ENCODE peak calls at places on chromosomes 13 and 19, in four cellular contexts. J is K562, R is A549, W is HepG2. I is an unnamed sample.

GRCh38 chr13:83274679-83275078 is 607.6 kb downstream of the SLITRK1 start:
- DNase-seq in J (no peak), R (no peak), W (no peak), I (no peak)

GRCh38 chr19:30543243-30543945 is 171.2 kb downstream of the ZNF536 start:
- DNase-seq in J (no peak), R (no peak), W (no peak), I (no peak)

GRCh38 chr19:21358768-21359451 is at the start of gene ZNF738:
- DNase-seq in J (peak), R (peak), W (peak), I (peak)

GRCh38 chr19:19170053-19170945 is at the start of gene MEF2B:
- DNase-seq in J (peak), R (no peak), W (peak), I (peak)

GRCh38 chr13:32426981-32427851 is 714 bp downstream of the N4BP2L1 start:
- DNase-seq in J (no peak), R (peak), W (no peak), I (peak)

GRCh38 chr13:112952759-112953541 is 16.1 kb upstream of the MCF2L start:
- DNase-seq in J (no peak), R (no peak), W (peak), I (no peak)

GRCh38 chr19:48501961-48502719 is 9.5 kb downstream of the LMTK3 start:
- DNase-seq in J (peak), R (peak), W (peak), I (peak)

GRCh38 chr13:99395436-99395835 is 88.2 kb upstream of the GPR183 start:
- DNase-seq in J (no peak), R (no peak), W (no peak), I (no peak)

GRCh38 chr13:111594606-111595005 is 274.2 kb downstream of the TEX29 start:
- DNase-seq in J (no peak), R (no peak), W (no peak), I (no peak)

GRCh38 chr19:41341669-41342490 is 11.8 kb downstream of the TGFB1 start:
- DNase-seq in J (peak), R (no peak), W (no peak), I (peak)

GRCh38 chr13:23433171-23434153 is at the start of gene SACS:
- DNase-seq in J (no peak), R (peak), W (no peak), I (peak)

GRCh38 chr13:49927755-49928154 is 8.4 kb downstream of the SPRYD7 start:
- DNase-seq in J (no peak), R (no peak), W (no peak), I (no peak)

GRCh38 chr19:29385191-29385795 is 140.5 kb upstream of the VSTM2B start:
- DNase-seq in J (no peak), R (no peak), W (no peak), I (no peak)

GRCh38 chr19:56341948-56342347 is 27.3 kb upstream of the ZSCAN5A start:
- DNase-seq in J (no peak), R (no peak), W (no peak), I (no peak)

GRCh38 chr19:18846862-18847515 is 15.2 kb downstream of the UPF1 start:
- DNase-seq in J (no peak), R (peak), W (peak), I (peak)

GRCh38 chr19:8334458-8335342 is 8.4 kb downstream of the KANK3 start:
- DNase-seq in J (peak), R (peak), W (peak), I (peak)

GRCh38 chr13:99046851-99047250 is 69.0 kb upstream of the DOCK9 start:
- DNase-seq in J (no peak), R (no peak), W (no peak), I (no peak)

GRCh38 chr19:35099897-35100275 is 15.7 kb upstream of the FXYD3 start:
- DNase-seq in J (no peak), R (no peak), W (no peak), I (no peak)

GRCh38 chr19:45469835-45470146 is 2.0 kb downstream of the FOSB start:
- DNase-seq in J (peak), R (no peak), W (peak), I (peak)

GRCh38 chr13:43792456-43792855 is 5.7 kb upstream of the ENOX1 start:
- DNase-seq in J (no peak), R (no peak), W (no peak), I (no peak)

GRCh38 chr13:23463631-23464030 is 30.1 kb upstream of the SACS start:
- DNase-seq in J (no peak), R (no peak), W (no peak), I (no peak)

GRCh38 chr19:50567052-50567841 is 988 bp downstream of the LRRC4B start:
- DNase-seq in J (peak), R (no peak), W (no peak), I (no peak)

GRCh38 chr19:50564229-50565105 is 3.8 kb downstream of the LRRC4B start:
- DNase-seq in J (no peak), R (no peak), W (no peak), I (no peak)

GRCh38 chr19:50567882-50568281 is 353 bp downstream of the LRRC4B start:
- DNase-seq in J (peak), R (no peak), W (no peak), I (no peak)

GRCh38 chr19:50568321-50569022 is at the start of gene LRRC4B:
- DNase-seq in J (peak), R (no peak), W (no peak), I (peak)

DNA sequence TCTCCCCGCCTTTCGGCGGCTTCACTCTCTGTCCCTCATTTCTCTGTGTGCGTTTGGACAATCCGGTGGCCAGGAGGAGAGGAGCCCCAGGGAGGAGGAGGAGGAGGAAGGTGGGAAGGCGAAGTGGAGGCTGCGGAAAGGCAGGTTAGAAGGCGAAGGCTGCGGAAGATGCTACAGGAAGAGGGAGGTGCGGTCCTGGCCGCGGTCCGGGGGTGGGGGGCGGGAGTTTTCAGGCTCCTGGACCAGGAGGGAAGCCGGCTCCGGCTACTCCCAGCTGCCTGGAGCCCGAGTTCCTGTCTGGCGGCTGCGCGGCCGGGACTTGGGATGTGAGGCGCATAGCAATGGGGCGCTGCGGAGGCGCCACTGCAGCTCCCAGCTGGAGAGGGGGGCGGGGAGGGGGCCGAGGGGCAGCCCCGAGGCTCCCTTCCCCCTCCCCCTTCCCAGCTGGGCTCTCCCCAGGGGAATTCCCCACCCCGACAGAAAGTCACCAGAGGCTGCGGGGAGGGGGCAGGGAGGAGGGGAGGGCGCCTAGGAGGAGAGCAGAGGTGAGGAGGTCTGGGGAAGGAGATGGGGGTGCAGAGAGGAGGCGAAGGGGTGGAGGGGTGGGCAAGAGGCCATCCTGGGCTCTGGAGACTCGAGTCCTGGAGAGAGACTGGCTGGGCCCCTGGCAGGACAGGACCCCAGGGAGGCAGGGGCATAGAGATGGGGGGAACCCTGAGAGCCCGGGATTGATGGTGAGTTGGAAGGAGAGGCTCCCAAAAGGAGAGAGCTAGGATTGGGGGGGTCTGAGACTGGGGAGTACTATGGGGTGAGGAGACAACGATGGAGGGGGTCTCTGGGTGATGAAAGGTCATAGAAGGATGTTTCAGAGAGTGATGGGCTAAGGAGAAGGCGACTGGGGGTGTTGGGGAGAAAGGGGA is 2.0 kb downstream of the LRRC4B start:
- DNase-seq in J (no peak), R (no peak), W (no peak), I (peak)
- TF ChIP-seq HMGXB4 in J (no peak), R (no peak), W (no peak), I (no peak)

GRCh38 chr13:52806029-52806428 is 42.4 kb downstream of the PCDH8 start:
- DNase-seq in J (no peak), R (no peak), W (no peak), I (no peak)

GRCh38 chr13:52804202-52804641 is 44.2 kb downstream of the PCDH8 start:
- DNase-seq in J (no peak), R (no peak), W (no peak), I (no peak)

GRCh38 chr13:52808842-52809219 is 39.6 kb downstream of the PCDH8 start:
- DNase-seq in J (no peak), R (no peak), W (no peak), I (no peak)

GRCh38 chr13:52812941-52813340 is 35.5 kb downstream of the PCDH8 start:
- DNase-seq in J (no peak), R (no peak), W (no peak), I (no peak)

GRCh38 chr13:52809310-52809769 is 39.1 kb downstream of the PCDH8 start:
- DNase-seq in J (peak), R (peak), W (peak), I (peak)
- TF ChIP-seq HMGXB4 in J (no peak), R (no peak), W (no peak), I (no peak)

GRCh38 chr13:19239114-19239860 is 57.7 kb upstream of the TUBA3C start:
- DNase-seq in J (no peak), R (no peak), W (no peak), I (no peak)
- TF ChIP-seq HMGXB4 in J (no peak), R (no peak), W (no peak), I (no peak)

GRCh38 chr19:42568006-42568405 is 26.7 kb downstream of the CEACAM8 start:
- DNase-seq in J (no peak), R (no peak), W (no peak), I (no peak)

GRCh38 chr19:42561512-42561911 is 33.2 kb downstream of the CEACAM8 start:
- DNase-seq in J (no peak), R (no peak), W (no peak), I (no peak)

GRCh38 chr19:42567567-42567966 is 27.2 kb downstream of the CEACAM8 start:
- DNase-seq in J (no peak), R (no peak), W (no peak), I (no peak)

GRCh38 chr19:42560731-42561130 is 32.5 kb upstream of the CEACAM1 start:
- DNase-seq in J (no peak), R (no peak), W (no peak), I (no peak)

GRCh38 chr19:42563352-42564210 is 31.1 kb downstream of the CEACAM8 start:
- DNase-seq in J (peak), R (peak), W (peak), I (peak)
- TF ChIP-seq HMGXB4 in J (no peak), R (no peak), W (no peak), I (no peak)

GRCh38 chr19:898663-899062 is 5.4 kb downstream of the RNU6-9 start:
- DNase-seq in J (no peak), R (no peak), W (no peak), I (peak)
- TF ChIP-seq HMGXB4 in J (no peak), R (no peak), W (no peak), I (no peak)

GRCh38 chr19:15195381-15195964 is 5.3 kb downstream of the NOTCH3 start:
- DNase-seq in J (peak), R (peak), W (no peak), I (peak)
- TF ChIP-seq HMGXB4 in J (no peak), R (no peak), W (no peak), I (no peak)

GRCh38 chr13:39185326-39185725 is 147.1 kb downstream of the NHLRC3 start:
- DNase-seq in J (no peak), R (no peak), W (no peak), I (no peak)
- TF ChIP-seq HMGXB4 in J (no peak), R (no peak), W (no peak), I (no peak)

I was measured in WTC11.